ENCODE peak calls at places on chromosome 22, in seven cellular contexts. One of them, this sample, is unnamed.

GRCh38 chr22:47123006-47123826 is 360.8 kb downstream of the TBC1D22A start:
- DNase-seq in kidney epithelial cell: no peak
- DNase-seq in NCI-H2107: no peak
- DNase-seq in HCEC 1CT: no peak
- DNase-seq in fibroblast of the aortic adventitia: no peak
- DNase-seq in H7: no peak
- DNase-seq in ACHN: no peak
- DNase-seq in this sample: no peak

GRCh38 chr22:45229181-45229580 is 11.5 kb downstream of the KIAA0930 start:
- DNase-seq in kidney epithelial cell: no peak
- DNase-seq in NCI-H2107: no peak
- DNase-seq in HCEC 1CT: no peak
- DNase-seq in fibroblast of the aortic adventitia: no peak
- DNase-seq in H7: peak; percentile 54
- DNase-seq in ACHN: no peak
- DNase-seq in this sample: no peak

GRCh38 chr22:38715852-38716251 is 10.1 kb downstream of the GTPBP1 start:
- DNase-seq in kidney epithelial cell: no peak
- DNase-seq in NCI-H2107: no peak
- DNase-seq in HCEC 1CT: no peak
- DNase-seq in fibroblast of the aortic adventitia: no peak
- DNase-seq in H7: no peak
- DNase-seq in ACHN: no peak
- DNase-seq in this sample: no peak

GRCh38 chr22:28894320-28894719 is 10.9 kb downstream of the ZNRF3 start:
- DNase-seq in kidney epithelial cell: no peak
- DNase-seq in NCI-H2107: no peak
- DNase-seq in HCEC 1CT: no peak
- DNase-seq in fibroblast of the aortic adventitia: no peak
- DNase-seq in H7: no peak
- DNase-seq in ACHN: no peak
- DNase-seq in this sample: no peak

GRCh38 chr22:38177926-38178604 is 3.6 kb downstream of the PLA2G6 start:
- DNase-seq in kidney epithelial cell: peak; percentile 69
- DNase-seq in NCI-H2107: no peak
- DNase-seq in HCEC 1CT: peak; percentile 87
- DNase-seq in fibroblast of the aortic adventitia: peak; percentile 89
- DNase-seq in H7: no peak
- DNase-seq in ACHN: peak; percentile 78
- DNase-seq in this sample: peak; percentile 84

GRCh38 chr22:25763239-25763777 is 21.3 kb downstream of the MYO18B start:
- DNase-seq in kidney epithelial cell: no peak
- DNase-seq in NCI-H2107: no peak
- DNase-seq in HCEC 1CT: no peak
- DNase-seq in fibroblast of the aortic adventitia: no peak
- DNase-seq in H7: no peak
- DNase-seq in ACHN: no peak
- DNase-seq in this sample: no peak

GRCh38 chr22:50009765-50010675 is 2.5 kb downstream of the IL17REL start:
- DNase-seq in kidney epithelial cell: no peak
- DNase-seq in NCI-H2107: no peak
- DNase-seq in HCEC 1CT: no peak
- DNase-seq in fibroblast of the aortic adventitia: no peak
- DNase-seq in H7: peak; percentile 85
- DNase-seq in ACHN: no peak
- DNase-seq in this sample: no peak

GRCh38 chr22:19568337-19569311 is 44.4 kb upstream of the CLDN5 start:
- DNase-seq in kidney epithelial cell: peak; percentile 43
- DNase-seq in NCI-H2107: no peak
- DNase-seq in HCEC 1CT: peak; percentile 85
- DNase-seq in fibroblast of the aortic adventitia: peak; percentile 87
- DNase-seq in H7: no peak
- DNase-seq in ACHN: peak; percentile 81
- DNase-seq in this sample: no peak

GRCh38 chr22:40224702-40225101 is 47.0 kb downstream of the TNRC6B start:
- DNase-seq in kidney epithelial cell: no peak
- DNase-seq in NCI-H2107: no peak
- DNase-seq in HCEC 1CT: no peak
- DNase-seq in fibroblast of the aortic adventitia: no peak
- DNase-seq in H7: no peak
- DNase-seq in ACHN: peak; percentile 50
- DNase-seq in this sample: no peak

This sample was measured in retinal pigment epithelial cell.